ENCODE peak calls at places on chromosomes 4 and X, in seven cellular contexts. B is IMR-90, V is AG10803, D is choroid plexus epithelial cell, H is hepatocyte, C is Peyer's patch, I is ascending aorta. P is an unnamed sample.

GRCh38 chr4:555566-556275 is 20.4 kb downstream of the TMEM271 start:
- DNase-seq in C (no peak), I (no peak), B (no peak), D (no peak), V (no peak), H (no peak), P (no peak)

GRCh38 chrX:84046403-84046984 is 141.5 kb downstream of the RPS6KA6 start:
- DNase-seq in C (peak; percentile 51), D (peak; percentile 52), B (peak; percentile 38), H (peak; percentile 26), I (no peak), V (peak; percentile 33), P (peak; percentile 19)

GRCh38 chr4:165631912-165632311 is 241.1 kb upstream of the TLL1 start:
- DNase-seq in I (no peak), C (no peak), H (no peak), V (no peak), B (no peak), D (no peak), P (no peak)

GRCh38 chr4:52914051-52914605 is 52.0 kb downstream of the RASL11B start:
- DNase-seq in C (no peak), D (peak; percentile 72), H (peak; percentile 49), V (peak; percentile 80), B (peak; percentile 89), I (no peak), P (peak; percentile 90)

GRCh38 chrX:129099206-129099605 is 424.1 kb downstream of the SMARCA1 start:
- DNase-seq in V (no peak), B (no peak), I (no peak), H (no peak), D (no peak), C (no peak), P (no peak)

GRCh38 chr4:7187297-7187592 is 5.1 kb upstream of the SORCS2 start:
- DNase-seq in I (no peak), H (no peak), D (peak; percentile 20), B (no peak), C (peak; percentile 23), V (no peak), P (no peak)

GRCh38 chrX:153645151-153645550 is 1.9 kb upstream of the DUSP9 start:
- DNase-seq in I (peak; percentile 41), C (no peak), D (no peak), H (no peak), B (no peak), V (no peak), P (no peak)

GRCh38 chrX:12225073-12225472 is 86.8 kb downstream of the FRMPD4 start:
- DNase-seq in C (no peak), V (no peak), B (no peak), H (no peak), D (no peak), I (no peak), P (no peak)

GRCh38 chr4:69999420-69999819 is 3.7 kb downstream of the STATH start:
- DNase-seq in B (no peak), D (peak; percentile 19), I (no peak), H (no peak), C (no peak), V (no peak), P (peak; percentile 1)

GRCh38 chrX:13685126-13685763 is 3.7 kb upstream of the RAB9A start:
- DNase-seq in H (no peak), V (no peak), D (peak; percentile 29), C (no peak), B (peak; percentile 35), I (no peak), P (no peak)

GRCh38 chr4:141761926-141762325 is 125.5 kb downstream of the IL15 start:
- DNase-seq in C (no peak), I (no peak), B (no peak), H (no peak), D (no peak), V (peak; percentile 60), P (no peak)

GRCh38 chrX:79147477-79147876 is 3.0 kb downstream of the GPR174 start:
- DNase-seq in D (no peak), V (no peak), I (no peak), B (no peak), H (no peak), C (no peak), P (no peak)

GRCh38 chrX:79146552-79147390 is 2.3 kb downstream of the GPR174 start:
- DNase-seq in H (no peak), D (no peak), V (no peak), B (no peak), I (no peak), C (no peak), P (no peak)
- H3K4me3 ChIP-seq in H (no peak overlapping the region), D (no peak overlapping the region), V (no peak overlapping the region), B (no peak overlapping the region), I (no peak overlapping the region), C (no peak overlapping the region), P (no peak overlapping the region)

DNA sequence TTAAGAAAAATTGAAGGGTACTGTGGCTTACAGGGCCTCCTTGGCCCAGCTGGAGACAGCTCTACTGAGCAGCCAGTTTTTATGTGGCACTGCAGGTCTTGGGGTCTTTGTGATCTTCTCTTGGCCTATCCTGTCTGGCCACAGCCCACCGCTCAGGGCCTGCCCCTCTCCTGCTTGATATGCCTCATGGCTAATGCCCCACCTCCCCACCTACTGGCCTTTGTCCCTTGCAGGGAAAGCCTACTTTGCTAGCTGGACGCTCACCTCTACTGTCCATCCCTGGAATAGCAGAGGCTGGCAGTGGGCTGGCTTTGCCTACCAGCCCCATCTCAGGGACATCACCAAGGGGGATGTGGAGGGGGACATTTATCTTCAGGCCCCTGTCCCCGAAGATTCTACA is 134.1 kb downstream of the PJA1 start:
- DNase-seq in I (peak; percentile 59), B (no peak), D (no peak), H (no peak), V (no peak), C (no peak), P (peak; percentile 7)
- TF ChIP-seq CTCF in I (no peak), B (no peak), D (peak; percentile 29), H (peak; percentile 22), V (no peak), C (no peak), P (peak; percentile 28)

GRCh38 chrX:53049127-53049517 is 533 bp downstream of the GPR173 start:
- DNase-seq in V (no peak), I (no peak), C (no peak), B (no peak), H (no peak), D (no peak), P (no peak)
- H3K4me3 ChIP-seq in V (peak overlapping the region; percentile 67), I (peak overlapping the region; percentile 69), C (peak overlapping the region; percentile 39), B (peak overlapping the region; percentile 100), H (no peak overlapping the region), D (peak overlapping the region; percentile 69), P (peak overlapping the region; percentile 74)

DNA sequence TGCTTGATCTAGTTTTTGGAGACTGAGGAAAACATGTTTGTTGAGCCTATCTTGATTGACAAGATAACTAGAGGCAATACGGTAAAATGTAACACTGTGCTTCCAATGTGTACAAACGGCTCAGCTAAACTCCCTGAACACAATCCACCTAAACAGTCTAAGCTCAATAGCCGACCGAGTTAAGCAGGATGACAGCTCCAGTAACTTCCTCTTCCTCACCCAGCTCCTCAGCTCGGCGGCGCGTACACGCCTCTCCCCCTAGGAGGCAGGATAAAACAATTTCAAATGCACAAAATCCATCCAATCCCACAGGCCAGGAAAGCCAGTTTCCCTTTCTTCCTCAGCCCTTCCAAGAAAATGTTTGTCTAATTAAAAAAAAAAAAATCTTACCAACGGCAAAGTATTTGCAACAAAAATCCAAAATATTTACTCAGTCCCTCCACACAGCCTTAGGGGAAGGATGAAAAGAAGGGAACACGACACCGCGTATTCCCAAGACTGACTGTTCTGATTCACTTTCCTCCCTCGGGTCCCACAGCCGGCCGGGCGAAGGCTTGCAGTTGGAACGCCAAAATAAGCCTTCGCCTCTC is 996 bp downstream of the CNOT6L start:
- DNase-seq in H (peak; percentile 85), D (peak; percentile 87), C (peak; percentile 88), B (peak; percentile 83), V (peak; percentile 79), I (peak; percentile 88), P (peak; percentile 80)
- TF ChIP-seq CTCF in H (peak; percentile 51), D (peak; percentile 67), C (peak; percentile 33), B (peak; percentile 55), V (peak; percentile 66), I (peak; percentile 64), P (peak; percentile 74)

DNA sequence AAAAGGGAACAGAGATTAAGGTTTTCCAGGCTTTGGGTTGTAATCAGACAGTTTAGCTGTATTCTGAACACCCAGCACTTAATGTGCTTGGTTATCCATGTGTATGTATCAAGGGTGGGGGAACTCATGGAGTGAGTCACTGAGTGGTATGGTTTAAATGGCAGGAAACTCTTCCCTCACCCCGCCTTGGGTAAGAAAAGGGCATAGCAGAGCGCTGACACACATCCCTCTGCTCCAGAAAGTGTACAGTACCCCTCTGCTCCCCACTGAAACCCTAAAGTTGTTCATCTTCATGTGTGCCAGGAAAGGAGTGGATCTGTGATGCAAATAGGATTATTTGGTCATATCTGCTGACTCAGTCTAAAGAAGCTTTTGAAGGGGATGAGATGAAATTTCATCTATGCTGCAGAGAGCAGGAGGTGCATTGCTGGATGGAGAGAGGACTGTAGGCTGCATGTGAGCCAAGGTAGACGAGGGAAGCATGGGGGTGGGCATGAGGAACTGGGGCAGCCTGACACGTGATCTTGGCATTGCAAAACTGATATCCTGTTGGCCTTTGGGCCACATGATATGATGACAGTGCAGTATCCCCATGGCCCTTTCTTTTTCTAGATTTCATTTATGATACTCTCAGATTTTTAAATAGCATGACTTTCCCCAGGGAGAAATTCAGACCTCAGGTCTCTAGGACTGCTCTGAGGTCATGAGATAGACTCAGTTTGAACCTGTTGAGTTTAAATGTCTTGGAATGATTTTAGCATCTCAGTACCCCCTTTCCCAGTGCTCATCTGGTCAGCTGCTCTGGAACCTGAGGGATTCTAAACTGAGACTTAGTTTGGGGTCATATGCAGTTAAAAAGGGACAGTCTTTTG is 84.8 kb downstream of the TMEM164 start:
- DNase-seq in V (peak; percentile 88), B (peak; percentile 94), I (no peak), D (peak; percentile 89), C (no peak), H (peak; percentile 50), P (peak; percentile 91)
- H3K4me3 ChIP-seq in V (no peak overlapping the region), B (peak overlapping the region; percentile 1), I (no peak overlapping the region), D (peak overlapping the region; percentile 29), C (no peak overlapping the region), H (no peak overlapping the region), P (no peak overlapping the region)

P was measured in fibroblast of the aortic adventitia.